ENCODE peak calls at places on chromosomes 3 and 15, in five cellular contexts. One of them, this sample, is unnamed.

GRCh38 chr3:87792532-87793321 is 266.1 kb downstream of the CGGBP1 start:
- DNase-seq in fibroblast of lung: peak
- DNase-seq in fibroblast of the aortic adventitia: no peak
- DNase-seq in HFF-Myc: no peak
- DNase-seq in cardiac muscle cell: peak
- DNase-seq in this sample: peak

GRCh38 chr3:155083313-155083905 is 3.3 kb downstream of the MME start:
- DNase-seq in fibroblast of lung: no peak
- DNase-seq in fibroblast of the aortic adventitia: no peak
- DNase-seq in HFF-Myc: no peak
- DNase-seq in cardiac muscle cell: no peak
- DNase-seq in this sample: no peak

GRCh38 chr3:59480486-59480995 is 430.7 kb upstream of the CFAP20DC start:
- DNase-seq in fibroblast of lung: peak
- DNase-seq in fibroblast of the aortic adventitia: peak
- DNase-seq in HFF-Myc: peak
- DNase-seq in cardiac muscle cell: peak
- DNase-seq in this sample: peak

GRCh38 chr3:27454914-27455313 is 29.3 kb downstream of the SLC4A7 start:
- DNase-seq in fibroblast of lung: no peak
- DNase-seq in fibroblast of the aortic adventitia: peak
- DNase-seq in HFF-Myc: no peak
- DNase-seq in cardiac muscle cell: peak
- DNase-seq in this sample: peak

GRCh38 chr3:60246361-60246760 is 1004.9 kb downstream of the FHIT start:
- DNase-seq in fibroblast of lung: no peak
- DNase-seq in fibroblast of the aortic adventitia: no peak
- DNase-seq in HFF-Myc: no peak
- DNase-seq in cardiac muscle cell: no peak
- DNase-seq in this sample: no peak

GRCh38 chr3:66949898-66950297 is 48.2 kb upstream of the KBTBD8 start:
- DNase-seq in fibroblast of lung: no peak
- DNase-seq in fibroblast of the aortic adventitia: no peak
- DNase-seq in HFF-Myc: no peak
- DNase-seq in cardiac muscle cell: no peak
- DNase-seq in this sample: no peak

GRCh38 chr3:124565013-124565412 is 165.2 kb upstream of the UMPS start:
- DNase-seq in fibroblast of lung: peak
- DNase-seq in fibroblast of the aortic adventitia: peak
- DNase-seq in HFF-Myc: peak
- DNase-seq in cardiac muscle cell: peak
- DNase-seq in this sample: peak

GRCh38 chr3:120039642-120040610 is 54.3 kb downstream of the GSK3B start:
- DNase-seq in fibroblast of lung: no peak
- DNase-seq in fibroblast of the aortic adventitia: no peak
- DNase-seq in HFF-Myc: no peak
- DNase-seq in cardiac muscle cell: no peak
- DNase-seq in this sample: no peak

GRCh38 chr15:94383706-94384105 is 152.3 kb downstream of the MCTP2 start:
- DNase-seq in fibroblast of lung: no peak
- DNase-seq in fibroblast of the aortic adventitia: no peak
- DNase-seq in HFF-Myc: no peak
- DNase-seq in cardiac muscle cell: no peak
- DNase-seq in this sample: peak

GRCh38 chr3:43872301-43872700 is 181.6 kb downstream of the ABHD5 start:
- DNase-seq in fibroblast of lung: peak
- DNase-seq in fibroblast of the aortic adventitia: peak
- DNase-seq in HFF-Myc: peak
- DNase-seq in cardiac muscle cell: peak
- DNase-seq in this sample: peak

GRCh38 chr3:183555541-183556081 is at the start of gene KLHL6:
- DNase-seq in fibroblast of lung: no peak
- DNase-seq in fibroblast of the aortic adventitia: no peak
- DNase-seq in HFF-Myc: no peak
- DNase-seq in cardiac muscle cell: peak
- DNase-seq in this sample: no peak

GRCh38 chr3:53346514-53346913 is 829 bp downstream of the DCP1A start:
- DNase-seq in fibroblast of lung: peak
- DNase-seq in fibroblast of the aortic adventitia: no peak
- DNase-seq in HFF-Myc: no peak
- DNase-seq in cardiac muscle cell: no peak
- DNase-seq in this sample: no peak

DNA sequence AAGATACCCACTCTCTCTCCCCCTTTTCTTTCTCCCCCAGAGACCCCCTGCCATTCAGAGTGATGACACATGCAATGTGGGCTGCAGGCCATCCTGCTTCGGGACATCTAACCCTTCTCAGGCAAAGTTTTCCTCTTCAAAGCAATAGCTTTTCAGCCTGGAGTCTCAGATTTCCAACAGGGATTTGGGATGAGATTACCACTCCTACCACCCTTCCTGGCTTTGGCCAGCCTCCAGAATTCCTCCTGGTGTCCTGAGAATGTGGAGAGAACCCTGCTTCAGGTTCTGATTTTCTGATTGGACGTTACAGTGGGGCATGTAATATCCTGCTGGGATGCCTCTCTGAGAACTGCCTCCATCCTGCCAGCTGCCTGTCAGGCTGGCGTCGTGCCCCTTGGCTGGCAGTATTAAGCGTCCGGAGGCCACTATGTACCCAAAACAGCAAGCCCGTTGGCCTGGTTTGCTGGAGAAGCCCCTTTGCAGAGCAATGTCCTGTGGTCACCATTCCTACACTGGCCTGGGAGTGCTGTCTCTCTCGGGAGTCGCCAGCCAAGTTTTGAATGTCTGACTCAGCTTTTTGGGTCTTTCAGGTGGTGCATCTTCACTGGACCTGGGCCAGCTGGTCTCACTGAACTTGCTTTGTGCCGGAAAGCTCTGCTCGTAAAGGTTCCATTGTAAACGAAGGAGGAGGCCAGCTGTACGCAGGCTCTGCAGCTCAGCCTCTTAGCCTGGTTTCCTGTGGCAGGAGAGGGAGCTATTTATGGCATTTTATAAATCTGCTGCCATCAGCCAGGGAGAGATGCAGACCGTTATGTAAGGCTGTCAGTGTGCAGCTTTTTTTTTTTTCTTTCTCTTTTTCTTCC is 19.2 kb upstream of the TRAK1 start:
- DNase-seq in fibroblast of lung: peak
- DNase-seq in fibroblast of the aortic adventitia: peak
- DNase-seq in HFF-Myc: peak
- DNase-seq in cardiac muscle cell: peak
- DNase-seq in this sample: peak
- H3K4me3 ChIP-seq in fibroblast of lung: no peak
- H3K4me3 ChIP-seq in fibroblast of the aortic adventitia: peak
- H3K4me3 ChIP-seq in HFF-Myc: peak
- H3K4me3 ChIP-seq in cardiac muscle cell: no peak
- H3K4me3 ChIP-seq in this sample: peak

GRCh38 chr3:38620236-38620635 is 29.3 kb downstream of the SCN5A start:
- DNase-seq in fibroblast of lung: peak
- DNase-seq in fibroblast of the aortic adventitia: peak
- DNase-seq in HFF-Myc: no peak
- DNase-seq in cardiac muscle cell: no peak
- DNase-seq in this sample: peak

GRCh38 chr3:38627956-38628355 is 21.5 kb downstream of the SCN5A start:
- DNase-seq in fibroblast of lung: no peak
- DNase-seq in fibroblast of the aortic adventitia: no peak
- DNase-seq in HFF-Myc: no peak
- DNase-seq in cardiac muscle cell: no peak
- DNase-seq in this sample: peak

GRCh38 chr3:38626171-38626570 is 23.3 kb downstream of the SCN5A start:
- DNase-seq in fibroblast of lung: no peak
- DNase-seq in fibroblast of the aortic adventitia: no peak
- DNase-seq in HFF-Myc: no peak
- DNase-seq in cardiac muscle cell: no peak
- DNase-seq in this sample: no peak

GRCh38 chr3:38622336-38622735 is 27.2 kb downstream of the SCN5A start:
- DNase-seq in fibroblast of lung: no peak
- DNase-seq in fibroblast of the aortic adventitia: no peak
- DNase-seq in HFF-Myc: no peak
- DNase-seq in cardiac muscle cell: no peak
- DNase-seq in this sample: no peak

DNA sequence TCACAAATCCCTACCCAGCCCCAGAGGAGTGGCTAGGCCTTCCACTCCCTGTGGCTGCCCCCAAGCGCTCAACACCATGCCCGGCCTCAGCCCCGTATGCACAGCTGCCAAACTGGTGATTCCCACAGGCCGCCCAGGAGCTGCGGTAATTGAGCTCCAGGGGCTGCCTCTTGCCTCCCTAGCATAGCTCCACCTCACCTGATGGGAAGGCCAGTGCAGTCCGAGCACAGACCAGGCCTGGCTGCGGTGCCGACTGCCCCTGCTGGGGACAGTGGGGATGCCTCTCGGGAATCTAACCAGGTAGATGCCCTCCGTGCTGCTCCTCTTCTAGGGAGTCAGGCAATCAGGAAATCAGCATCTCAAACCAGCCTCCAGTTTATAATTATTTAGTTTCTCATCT is 25.9 kb downstream of the SCN5A start:
- DNase-seq in fibroblast of lung: no peak
- DNase-seq in fibroblast of the aortic adventitia: no peak
- DNase-seq in HFF-Myc: no peak
- DNase-seq in cardiac muscle cell: no peak
- DNase-seq in this sample: no peak
- TF ChIP-seq CTCF in fibroblast of lung: no peak
- TF ChIP-seq CTCF in fibroblast of the aortic adventitia: no peak
- TF ChIP-seq CTCF in HFF-Myc: no peak
- TF ChIP-seq CTCF in cardiac muscle cell: peak
- TF ChIP-seq CTCF in this sample: no peak

GRCh38 chr3:152595975-152596832 is 238.7 kb upstream of the P2RY1 start:
- DNase-seq in fibroblast of lung: peak
- DNase-seq in fibroblast of the aortic adventitia: peak
- DNase-seq in HFF-Myc: peak
- DNase-seq in cardiac muscle cell: peak
- DNase-seq in this sample: peak
- H3K4me3 ChIP-seq in fibroblast of lung: peak
- H3K4me3 ChIP-seq in fibroblast of the aortic adventitia: peak
- H3K4me3 ChIP-seq in HFF-Myc: no peak
- H3K4me3 ChIP-seq in cardiac muscle cell: no peak
- H3K4me3 ChIP-seq in this sample: peak

DNA sequence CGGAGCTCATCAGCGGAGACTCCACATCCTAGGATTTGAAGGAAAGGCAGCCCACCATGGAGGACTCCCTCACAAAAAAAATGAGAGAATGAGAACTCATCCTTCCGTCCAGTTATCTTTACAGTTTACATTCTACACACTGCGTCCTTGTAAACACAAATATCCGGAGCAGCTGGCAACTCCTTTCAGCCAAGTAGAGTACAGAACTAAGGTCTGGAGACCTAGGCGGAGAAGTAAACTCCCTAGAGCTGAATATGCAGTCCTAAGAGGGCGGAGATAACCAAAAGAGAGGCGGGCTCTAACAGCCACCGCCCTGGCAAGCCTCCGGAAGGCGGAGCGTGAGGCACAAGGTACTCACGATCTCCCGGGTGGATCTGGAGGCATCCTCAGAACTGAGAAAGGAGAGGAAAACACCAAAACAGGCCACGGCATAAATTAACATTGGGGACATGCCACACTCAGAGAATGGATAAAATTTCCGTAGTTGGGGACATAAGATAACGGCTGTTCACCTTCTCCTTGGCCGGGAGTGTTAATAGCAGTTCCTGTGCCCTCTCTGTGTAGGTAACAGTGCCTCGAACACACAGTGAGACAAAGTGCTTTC is 976 bp upstream of the SIN3A start:
- DNase-seq in fibroblast of lung: peak
- DNase-seq in fibroblast of the aortic adventitia: peak
- DNase-seq in HFF-Myc: no peak
- DNase-seq in cardiac muscle cell: peak
- DNase-seq in this sample: peak
- TF ChIP-seq CTCF in fibroblast of lung: no peak
- TF ChIP-seq CTCF in fibroblast of the aortic adventitia: no peak
- TF ChIP-seq CTCF in HFF-Myc: no peak
- TF ChIP-seq CTCF in cardiac muscle cell: no peak
- TF ChIP-seq CTCF in this sample: no peak

GRCh38 chr3:127134887-127135240 is 58.1 kb upstream of the PRR23E start:
- DNase-seq in fibroblast of lung: no peak
- DNase-seq in fibroblast of the aortic adventitia: no peak
- DNase-seq in HFF-Myc: no peak
- DNase-seq in cardiac muscle cell: no peak
- DNase-seq in this sample: peak
- H3K4me3 ChIP-seq in fibroblast of lung: no peak
- H3K4me3 ChIP-seq in fibroblast of the aortic adventitia: no peak
- H3K4me3 ChIP-seq in HFF-Myc: peak
- H3K4me3 ChIP-seq in cardiac muscle cell: peak
- H3K4me3 ChIP-seq in this sample: no peak

DNA sequence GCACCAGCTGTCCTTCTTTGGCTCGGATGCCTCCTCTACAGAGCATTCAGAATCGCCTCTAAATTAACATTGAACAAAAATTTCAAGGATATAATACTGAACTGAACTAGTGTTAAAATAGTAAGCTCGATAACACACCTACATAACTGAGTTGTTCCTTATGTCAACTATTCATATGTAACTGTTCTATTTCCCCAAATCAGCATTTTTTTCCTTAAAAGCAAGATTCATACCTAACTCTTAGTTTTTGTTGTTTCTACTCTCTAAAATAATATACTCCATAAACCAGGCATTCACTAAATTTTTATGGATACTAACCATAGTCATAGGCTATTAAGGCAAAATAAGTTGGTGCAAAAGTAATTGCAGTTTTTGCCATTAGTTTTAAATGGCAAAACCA is 32.7 kb upstream of the OSTN start:
- DNase-seq in fibroblast of lung: no peak
- DNase-seq in fibroblast of the aortic adventitia: no peak
- DNase-seq in HFF-Myc: no peak
- DNase-seq in cardiac muscle cell: no peak
- DNase-seq in this sample: no peak
- TF ChIP-seq CTCF in fibroblast of lung: no peak
- TF ChIP-seq CTCF in fibroblast of the aortic adventitia: no peak
- TF ChIP-seq CTCF in HFF-Myc: no peak
- TF ChIP-seq CTCF in cardiac muscle cell: no peak
- TF ChIP-seq CTCF in this sample: no peak

DNA sequence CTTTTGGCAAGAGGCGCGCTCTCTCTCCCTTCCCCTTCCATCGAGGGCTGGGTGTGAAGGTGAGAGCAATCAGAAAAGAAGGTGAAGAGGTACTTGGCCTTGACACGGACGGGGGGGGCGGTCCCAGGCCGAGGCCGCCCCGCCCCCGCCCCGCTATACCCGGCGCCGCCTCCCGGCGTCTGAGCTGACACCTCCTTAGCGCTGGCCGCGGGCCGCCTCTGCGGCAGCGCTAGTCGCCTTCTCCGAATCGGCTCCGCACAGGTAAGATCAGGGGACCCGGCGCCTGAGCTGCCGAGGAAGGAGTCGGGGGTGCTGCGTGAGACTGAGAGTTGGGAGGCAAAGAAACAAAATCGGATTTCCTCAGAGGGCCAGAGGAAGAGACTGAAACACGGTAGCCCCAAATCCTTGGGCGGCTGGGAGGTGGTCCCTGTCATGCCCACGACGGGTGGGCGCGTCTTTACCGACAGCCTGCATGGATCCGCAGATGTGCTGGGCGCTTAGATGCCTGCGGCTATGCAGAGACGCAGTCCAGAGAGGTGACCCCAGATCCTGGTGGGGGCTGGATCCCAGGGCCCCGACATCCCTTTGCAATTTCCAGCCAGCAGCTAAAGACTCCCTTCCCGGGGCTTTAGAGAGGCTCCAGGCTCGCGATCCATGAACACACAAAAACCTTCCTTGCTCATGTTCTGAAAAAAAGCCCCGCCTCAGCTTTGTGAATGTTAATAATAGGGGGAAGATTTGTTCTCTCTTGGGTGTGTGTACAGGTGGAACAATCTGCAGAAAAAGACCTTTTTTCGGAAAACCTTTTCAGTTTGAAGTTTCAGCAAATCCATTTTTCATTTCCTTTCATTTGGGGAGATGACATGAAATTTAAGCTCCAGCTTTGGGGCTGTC is at the start of gene ENTPD3:
- DNase-seq in fibroblast of lung: peak
- DNase-seq in fibroblast of the aortic adventitia: no peak
- DNase-seq in HFF-Myc: no peak
- DNase-seq in cardiac muscle cell: peak
- DNase-seq in this sample: no peak
- H3K4me3 ChIP-seq in fibroblast of lung: no peak
- H3K4me3 ChIP-seq in fibroblast of the aortic adventitia: peak
- H3K4me3 ChIP-seq in HFF-Myc: no peak
- H3K4me3 ChIP-seq in cardiac muscle cell: peak
- H3K4me3 ChIP-seq in this sample: peak

This sample was measured in choroid plexus epithelial cell.